ENCODE peak calls at places on chromosomes 16 and 17, in seven cellular contexts. Z is aorta; W is effector memory CD4-positive, alpha-beta T cell; K is neural progenitor cell; N is sigmoid colon; J is thoracic aorta; L is ovary. X is an unnamed sample. For H3K36me3, the result is how much of the 10 kb centered on the place peaks cover.

GRCh38 chr16:79267781-79268180 is 332.8 kb downstream of the MAF start:
- DNase-seq in Z (no peak), W (no peak), K (no peak), N (no peak), J (no peak), L (no peak), X (no peak)

GRCh38 chr17:67038861-67039365 is 5.4 kb upstream of the CACNG1 start:
- DNase-seq in Z (no peak), W (no peak), K (no peak), N (no peak), J (no peak), L (no peak), X (no peak)

GRCh38 chr16:50281391-50282009 is 15.1 kb downstream of the ADCY7 start:
- DNase-seq in Z (peak), W (no peak), K (no peak), N (no peak), J (no peak), L (no peak), X (no peak)

GRCh38 chr16:19291459-19291858 is 5.9 kb downstream of the CLEC19A start:
- DNase-seq in Z (no peak), W (no peak), K (peak), N (no peak), J (no peak), L (no peak), X (no peak)

GRCh38 chr17:2706911-2707510 is 4.6 kb downstream of the CLUH start:
- DNase-seq in Z (peak), W (no peak), K (no peak), N (peak), J (no peak), L (no peak), X (no peak)

GRCh38 chr17:8665681-8666080 is 35.2 kb upstream of the MYH10 start:
- DNase-seq in Z (no peak), W (no peak), K (no peak), N (no peak), J (no peak), L (no peak), X (no peak)

GRCh38 chr17:75922963-75923874 is 17.6 kb downstream of the FBF1 start:
- DNase-seq in Z (no peak), W (no peak), K (no peak), N (no peak), J (no peak), L (peak), X (no peak)

GRCh38 chr17:81871387-81872120 is 417 bp upstream of the ARHGDIA start:
- DNase-seq in Z (peak), W (peak), K (peak), N (peak), J (peak), L (peak), X (peak)

GRCh38 chr16:83363521-83363920 is 444.3 kb upstream of the HSBP1 start:
- DNase-seq in Z (no peak), W (no peak), K (no peak), N (no peak), J (no peak), L (no peak), X (no peak)

GRCh38 chr17:82065638-82066303 is at the start of gene DUS1L:
- DNase-seq in Z (peak), W (peak), K (peak), N (peak), J (no peak), L (peak), X (no peak)

GRCh38 chr17:42421479-42422332 is 1.4 kb downstream of the CAVIN1 start:
- DNase-seq in Z (peak), W (no peak), K (peak), N (peak), J (no peak), L (peak), X (no peak)

GRCh38 chr16:15493416-15494181 is 59.2 kb downstream of the BMERB1 start:
- DNase-seq in Z (no peak), W (no peak), K (no peak), N (no peak), J (no peak), L (no peak), X (no peak)

GRCh38 chr16:70736454-70737376 is 50.9 kb upstream of the MTSS2 start:
- DNase-seq in Z (peak), W (no peak), K (peak), N (no peak), J (no peak), L (no peak), X (no peak)

GRCh38 chr16:970766-971581 is at the start of gene LMF1:
- DNase-seq in Z (peak), W (peak), K (peak), N (peak), J (peak), L (peak), X (peak)

DNA sequence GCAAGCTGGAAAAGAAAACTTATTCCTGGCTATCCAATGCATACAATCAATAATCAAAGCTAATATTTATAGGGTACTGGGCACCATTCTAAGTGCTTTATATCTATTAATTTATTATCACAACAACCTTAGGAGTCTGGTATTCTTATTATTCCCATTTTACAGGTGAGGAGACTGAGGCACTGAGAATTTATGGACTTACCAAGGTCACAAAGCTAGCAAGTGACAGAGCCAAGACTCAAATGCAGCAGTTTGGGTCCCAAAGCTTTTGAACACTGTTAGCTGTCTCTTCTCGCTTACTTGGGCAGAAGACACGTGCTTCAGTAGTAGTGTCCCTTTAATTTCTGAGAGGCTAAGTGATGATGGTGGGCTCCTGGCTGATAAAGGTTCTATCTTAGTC is 152.6 kb downstream of the AATF start:
- DNase-seq in Z (no peak), W (no peak), K (no peak), N (no peak), J (no peak), L (no peak), X (no peak)
- H3K27ac ChIP-seq in Z (no peak), W (no peak), K (no peak), N (no peak), J (no peak), L (no peak), X (no peak)

GRCh38 chr17:48240562-48241130 is 133.1 kb downstream of the SNX11 start:
- DNase-seq in Z (no peak), W (no peak), K (no peak), N (no peak), J (no peak), L (no peak), X (no peak)
- H3K4me3 ChIP-seq in Z (no peak), W (no peak), K (no peak), N (no peak), J (no peak), L (no peak), X (no peak)

GRCh38 chr16:27506771-27507170 is 42.9 kb downstream of the GTF3C1 start:
- DNase-seq in Z (no peak), W (no peak), K (no peak), N (no peak), J (no peak), L (no peak), X (no peak)
- H3K36me3 ChIP-seq in Z (under half), W (half or more), K (under half), N (half or more), J (half or more), L (under half), X (half or more)

DNA sequence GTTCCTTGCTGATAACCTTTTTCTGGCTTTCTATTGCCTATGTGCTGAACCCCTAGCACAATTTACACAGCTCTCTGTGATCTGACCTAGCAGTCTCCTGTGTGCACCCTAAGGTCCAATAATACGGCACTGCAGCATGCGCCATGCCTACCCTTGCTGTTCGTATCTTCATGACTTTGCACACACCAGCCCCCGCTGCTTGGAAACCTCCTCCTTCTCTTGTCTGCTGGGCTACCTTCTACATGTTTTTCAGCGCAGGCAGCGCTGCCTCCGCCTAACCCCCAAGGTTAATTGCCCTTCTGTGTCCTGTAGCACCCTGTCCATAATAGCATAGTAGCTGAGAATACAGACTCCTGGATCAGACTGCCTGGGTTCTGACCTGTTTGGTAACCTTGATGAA is 1.4 kb downstream of the STARD3 start:
- DNase-seq in Z (no peak), W (no peak), K (no peak), N (no peak), J (no peak), L (no peak), X (no peak)
- H3K27ac ChIP-seq in Z (no peak), W (peak), K (no peak), N (no peak), J (no peak), L (no peak), X (no peak)

GRCh38 chr16:84832488-84833141 is 12.8 kb downstream of the CRISPLD2 start:
- DNase-seq in Z (peak), W (no peak), K (no peak), N (peak), J (peak), L (peak), X (peak)
- H3K4me3 ChIP-seq in Z (no peak), W (no peak), K (no peak), N (no peak), J (no peak), L (peak), X (no peak)

DNA sequence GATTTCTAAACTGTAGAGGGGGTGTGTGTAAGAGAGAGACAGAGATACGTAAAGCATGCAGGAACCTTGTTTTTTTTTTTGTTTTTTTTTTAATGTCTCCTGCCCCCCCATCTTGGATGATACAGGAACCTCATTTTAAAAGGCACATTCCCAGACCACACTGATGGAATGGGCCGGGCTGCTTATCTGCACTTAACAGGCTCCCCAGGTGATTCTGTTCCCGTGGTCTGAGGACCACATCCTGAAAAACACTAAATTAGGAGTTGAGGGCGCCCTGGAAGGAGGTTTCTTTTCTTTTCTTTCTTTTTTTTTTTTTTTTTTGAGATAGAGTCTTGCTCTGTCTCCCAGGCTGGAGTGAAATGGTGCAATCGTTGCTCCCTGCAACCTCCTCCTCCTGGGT is 14.3 kb downstream of the TTYH2 start:
- DNase-seq in Z (no peak), W (no peak), K (no peak), N (no peak), J (no peak), L (no peak), X (no peak)
- H3K36me3 ChIP-seq in Z (under half), W (under half), K (under half), N (under half), J (under half), L (under half), X (under half)

GRCh38 chr16:87339086-87339723 is 22.0 kb upstream of the C16orf95 start:
- DNase-seq in Z (no peak), W (no peak), K (no peak), N (no peak), J (no peak), L (no peak), X (no peak)
- H3K27ac ChIP-seq in Z (no peak), W (no peak), K (no peak), N (no peak), J (no peak), L (no peak), X (no peak)

DNA sequence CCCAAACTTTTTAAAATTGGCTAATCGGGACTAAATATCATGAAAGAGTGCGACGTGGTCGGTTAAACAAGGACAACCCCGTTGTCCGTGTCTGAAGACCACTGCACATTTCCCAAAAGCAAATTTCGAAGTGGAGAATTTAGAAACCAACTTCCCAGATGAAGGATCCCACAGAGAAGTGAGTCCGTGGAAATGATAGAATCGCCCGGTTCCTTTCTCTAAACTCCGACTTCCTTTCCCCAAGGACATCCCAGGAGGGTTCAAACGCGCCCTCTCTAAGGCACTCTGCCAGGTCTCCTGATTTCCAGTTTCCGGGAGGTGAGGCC is 1.2 kb upstream of the MMP15 start:
- DNase-seq in Z (no peak), W (no peak), K (no peak), N (no peak), J (no peak), L (no peak), X (no peak)
- H3K4me3 ChIP-seq in Z (no peak), W (peak), K (peak), N (no peak), J (peak), L (no peak), X (no peak)

GRCh38 chr16:68179855-68180254 is 56.1 kb downstream of the ESRP2 start:
- DNase-seq in Z (no peak), W (no peak), K (no peak), N (no peak), J (no peak), L (no peak), X (no peak)

GRCh38 chr16:68179196-68179795 is 56.6 kb downstream of the ESRP2 start:
- DNase-seq in Z (no peak), W (no peak), K (no peak), N (no peak), J (no peak), L (no peak), X (no peak)

GRCh38 chr16:68186877-68187276 is 49.0 kb downstream of the ESRP2 start:
- DNase-seq in Z (no peak), W (no peak), K (no peak), N (no peak), J (no peak), L (no peak), X (peak)

GRCh38 chr16:68187505-68187904 is 48.4 kb downstream of the ESRP2 start:
- DNase-seq in Z (no peak), W (no peak), K (no peak), N (no peak), J (no peak), L (no peak), X (no peak)

DNA sequence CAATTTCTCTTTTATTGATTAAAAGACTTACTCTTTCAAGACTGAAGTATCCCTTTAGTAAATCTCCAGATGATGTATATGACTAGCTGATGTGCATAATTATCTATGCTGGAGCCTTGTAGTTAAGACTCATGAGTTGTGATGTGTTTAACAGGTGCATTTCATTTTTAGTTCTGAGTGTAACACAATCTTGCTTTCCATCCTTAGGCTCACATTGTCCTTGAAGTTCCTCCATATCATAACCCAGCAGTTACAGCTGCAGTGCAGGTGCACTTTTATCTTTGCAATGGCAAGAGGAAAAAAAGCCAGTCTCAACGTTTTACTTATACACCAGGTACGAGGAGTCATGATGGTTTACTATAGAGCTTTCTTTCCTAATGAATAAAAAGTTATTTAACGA is 52.9 kb downstream of the ESRP2 start:
- DNase-seq in Z (no peak), W (no peak), K (no peak), N (no peak), J (no peak), L (no peak), X (no peak)
- H3K36me3 ChIP-seq in Z (under half), W (half or more), K (under half), N (under half), J (under half), L (under half), X (under half)

DNA sequence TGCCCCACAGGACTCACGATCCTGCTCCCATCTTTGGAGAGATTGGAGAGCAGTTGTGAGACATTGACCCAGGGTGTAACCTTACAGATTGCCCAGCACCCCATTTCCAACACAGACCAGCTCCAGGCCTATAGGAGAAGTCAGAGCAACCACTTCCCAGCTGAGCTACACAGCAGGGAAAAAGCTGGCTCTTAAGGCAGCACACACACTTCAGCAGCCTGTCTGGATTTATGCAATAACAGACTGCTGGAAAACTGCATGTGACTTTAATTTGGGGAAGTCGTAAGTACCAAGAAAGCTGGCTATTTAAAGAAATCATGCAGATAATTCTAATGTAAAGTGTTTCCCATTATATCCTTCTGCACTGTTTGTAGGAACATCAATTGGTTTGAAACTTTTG is 30.8 kb downstream of the NOG start:
- DNase-seq in Z (no peak), W (no peak), K (no peak), N (no peak), J (no peak), L (no peak), X (no peak)
- H3K27ac ChIP-seq in Z (no peak), W (no peak), K (no peak), N (no peak), J (no peak), L (no peak), X (no peak)

X was measured in pancreas.